ENCODE peak calls at places on chromosome 18, in seven cellular contexts. D, Z, A, Q, K, S and T are unnamed samples.

GRCh38 chr18:62992877-62993365 is 277.6 kb downstream of the PHLPP1 start:
- DNase-seq in S (no peak), D (no peak), K (no peak), Q (no peak), Z (no peak), A (no peak), T (no peak)

GRCh38 chr18:76973512-76974302 is 151.3 kb downstream of the ZNF236 start:
- DNase-seq in K (no peak), Q (no peak), D (no peak), S (no peak), Z (no peak), A (no peak), T (no peak)

GRCh38 chr18:30618567-30618966 is 424.0 kb downstream of the DSC3 start:
- DNase-seq in D (no peak), Z (no peak), S (no peak), A (no peak), Q (no peak), K (no peak), T (peak; percentile 30)

GRCh38 chr18:74861154-74861553 is 263.5 kb downstream of the ZNF407 start:
- DNase-seq in A (no peak), S (no peak), Q (peak; percentile 66), D (no peak), K (no peak), Z (no peak), T (no peak)

GRCh38 chr18:23982154-23983071 is 32.1 kb upstream of the TTC39C start:
- DNase-seq in K (no peak), A (no peak), D (no peak), Z (peak; percentile 27), S (peak; percentile 30), Q (peak; percentile 59), T (no peak)

GRCh38 chr18:70126832-70127231 is 78.7 kb downstream of the RTTN start:
- DNase-seq in K (no peak), Z (no peak), D (no peak), Q (no peak), A (no peak), S (no peak), T (no peak)

GRCh38 chr18:22930089-22930713 is 2.9 kb upstream of the RBBP8 start:
- DNase-seq in Q (peak; percentile 76), K (peak; percentile 65), A (peak; percentile 86), Z (peak; percentile 78), S (peak; percentile 85), D (peak; percentile 63), T (peak; percentile 60)

GRCh38 chr18:76528477-76529432 is 33.7 kb upstream of the ZNF516 start:
- DNase-seq in S (peak; percentile 40), Z (peak; percentile 49), K (no peak), Q (peak; percentile 31), A (peak; percentile 86), D (peak; percentile 28), T (peak; percentile 24)

GRCh38 chr18:12944724-12945123 is 3.1 kb upstream of the SEH1L start:
- DNase-seq in A (peak; percentile 38), Z (peak; percentile 81), D (no peak), S (no peak), K (no peak), Q (peak; percentile 9), T (no peak)

GRCh38 chr18:8235916-8236315 is 373.3 kb upstream of the RAB12 start:
- DNase-seq in Q (no peak), S (no peak), D (no peak), A (no peak), Z (no peak), K (no peak), T (no peak)

GRCh38 chr18:74516271-74517235 is 17.7 kb upstream of the CNDP1 start:
- DNase-seq in K (no peak), A (no peak), Q (no peak), Z (no peak), S (no peak), D (no peak), T (no peak)

GRCh38 chr18:9495465-9495864 is 20.2 kb downstream of the RALBP1 start:
- DNase-seq in D (no peak), A (no peak), S (no peak), Q (no peak), Z (no peak), K (no peak), T (no peak)

GRCh38 chr18:79737426-79737825 is 57.8 kb downstream of the CTDP1 start:
- DNase-seq in D (no peak), Q (no peak), K (no peak), A (no peak), S (no peak), Z (no peak), T (no peak)

GRCh38 chr18:58364867-58365533 is 263.9 kb downstream of the ALPK2 start:
- DNase-seq in D (peak; percentile 66), S (no peak), K (no peak), A (no peak), Q (peak; percentile 85), Z (no peak), T (no peak)

GRCh38 chr18:23735021-23735464 is 45.8 kb downstream of the LAMA3 start:
- DNase-seq in D (no peak), Z (no peak), S (no peak), K (no peak), A (no peak), Q (peak; percentile 28), T (no peak)

GRCh38 chr18:69956655-69957054 is 9.0 kb upstream of the CD226 start:
- DNase-seq in Z (no peak), Q (no peak), S (peak; percentile 6), A (no peak), D (no peak), K (no peak), T (no peak)

GRCh38 chr18:79953921-79954651 is 2.6 kb upstream of the SLC66A2 start:
- DNase-seq in K (no peak), A (peak; percentile 65), D (no peak), Z (peak; percentile 87), Q (no peak), S (no peak), T (no peak)

GRCh38 chr18:31798399-31798798 is 37.7 kb upstream of the SLC25A52 start:
- DNase-seq in S (no peak), A (no peak), K (no peak), Q (no peak), D (no peak), Z (no peak), T (no peak)

GRCh38 chr18:8988262-8988871 is 114.1 kb upstream of the NDUFV2 start:
- DNase-seq in Q (peak; percentile 53), K (peak; percentile 30), Z (peak; percentile 53), S (peak; percentile 88), A (peak; percentile 67), D (peak; percentile 34), T (peak; percentile 63)

GRCh38 chr18:74493689-74494088 is 2.5 kb upstream of the CNDP2 start:
- DNase-seq in K (peak; percentile 34), Z (peak; percentile 48), D (peak; percentile 59), Q (peak; percentile 32), A (peak; percentile 71), S (peak; percentile 72), T (no peak)

GRCh38 chr18:42781298-42781815 is 334.1 kb downstream of the RIT2 start:
- DNase-seq in Z (no peak), K (no peak), D (no peak), A (no peak), S (peak; percentile 18), Q (no peak), T (no peak)

GRCh38 chr18:46418657-46419260 is 238.3 kb downstream of the LOXHD1 start:
- DNase-seq in K (no peak), A (no peak), D (no peak), S (no peak), Q (no peak), Z (peak; percentile 89), T (no peak)

GRCh38 chr18:60246606-60247005 is 126.0 kb downstream of the MC4R start:
- DNase-seq in Q (no peak), D (no peak), K (no peak), Z (no peak), S (no peak), A (peak; percentile 21), T (no peak)

GRCh38 chr18:60249388-60249787 is 123.2 kb downstream of the MC4R start:
- DNase-seq in K (no peak), D (no peak), S (no peak), Q (no peak), A (no peak), Z (no peak), T (no peak)

GRCh38 chr18:60248563-60249330 is 123.8 kb downstream of the MC4R start:
- DNase-seq in D (no peak), S (no peak), K (no peak), Q (no peak), Z (no peak), A (no peak), T (no peak)

GRCh38 chr18:60245096-60245495 is 127.5 kb downstream of the MC4R start:
- DNase-seq in D (no peak), S (no peak), K (no peak), Z (no peak), Q (no peak), A (no peak), T (no peak)

DNA sequence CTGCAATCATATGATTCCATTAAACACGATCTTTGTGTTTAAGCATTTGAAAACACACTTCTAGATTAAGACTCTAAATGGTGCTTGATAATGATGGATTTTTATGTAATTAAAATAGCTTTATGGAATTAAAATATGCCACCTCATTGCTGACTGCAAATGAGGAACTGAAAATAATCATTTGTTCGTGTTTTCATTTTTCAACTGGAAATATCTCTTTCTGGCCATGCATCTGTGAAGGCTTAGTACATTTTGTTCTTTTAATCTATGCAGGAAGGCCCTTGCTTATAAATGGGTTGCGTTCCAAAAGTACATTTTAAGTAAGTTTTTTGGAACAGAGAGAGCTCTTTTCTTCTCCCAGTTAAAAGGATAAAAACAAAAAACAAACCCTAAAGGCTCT is 125.5 kb downstream of the MC4R start:
- DNase-seq in Z (no peak), Q (no peak), D (no peak), K (no peak), S (no peak), A (no peak), T (no peak)
- H3K27me3 ChIP-seq in Z (no peaks in the 10 kb centered on the region), Q (no peaks in the 10 kb centered on the region), D (no peaks in the 10 kb centered on the region), K (no peaks in the 10 kb centered on the region), S (no peaks in the 10 kb centered on the region), A (peaks cover 11% of the 10 kb centered on the region), T (no peaks in the 10 kb centered on the region)

DNA sequence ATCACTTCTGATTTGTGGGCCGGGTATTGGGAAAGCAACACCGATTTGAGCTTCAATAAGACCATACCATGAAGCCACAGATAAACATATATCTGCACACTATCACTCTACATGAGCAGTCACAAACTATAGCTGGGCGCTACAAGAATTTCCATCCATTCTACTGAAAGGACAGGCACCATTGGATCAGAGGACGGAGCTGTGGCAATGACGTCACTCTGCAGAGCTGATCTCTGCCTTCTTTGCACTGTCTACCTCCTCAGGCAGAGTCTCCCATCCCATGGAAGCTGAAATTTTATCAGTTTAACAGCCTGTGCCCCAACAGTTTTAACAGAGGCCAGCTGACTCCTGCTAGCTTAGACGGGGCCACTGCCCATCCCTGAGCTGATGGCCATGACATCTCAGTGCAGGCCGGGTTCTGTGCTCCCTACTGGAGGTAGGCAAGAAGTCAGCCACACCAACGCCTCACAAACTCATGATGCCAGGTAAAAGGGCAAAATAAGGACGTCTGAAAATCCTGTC is 389.6 kb upstream of the SALL3 start:
- DNase-seq in D (no peak), S (no peak), A (no peak), Q (no peak), K (no peak), Z (no peak), T (no peak)
- H3K27me3 ChIP-seq in D (no peaks in the 10 kb centered on the region), S (no peaks in the 10 kb centered on the region), A (peaks cover 8% of the 10 kb centered on the region), Q (no peaks in the 10 kb centered on the region), K (no peaks in the 10 kb centered on the region), Z (no peaks in the 10 kb centered on the region), T (peaks cover 4% of the 10 kb centered on the region)

GRCh38 chr18:78393463-78393862 is 586.2 kb upstream of the SALL3 start:
- DNase-seq in K (no peak), Q (no peak), D (no peak), Z (no peak), S (no peak), A (no peak), T (no peak)
- H3K27me3 ChIP-seq in K (no peaks in the 10 kb centered on the region), Q (no peaks in the 10 kb centered on the region), D (no peaks in the 10 kb centered on the region), Z (no peaks in the 10 kb centered on the region), S (no peaks in the 10 kb centered on the region), A (no peaks in the 10 kb centered on the region), T (no peaks in the 10 kb centered on the region)

GRCh38 chr18:54888933-54889332 is 60.7 kb downstream of the RAB27B start:
- DNase-seq in K (no peak), S (no peak), A (no peak), Z (no peak), D (peak; percentile 63), Q (peak; percentile 56), T (no peak)
- H3K27me3 ChIP-seq in K (no peaks in the 10 kb centered on the region), S (no peaks in the 10 kb centered on the region), A (peaks cover 2% of the 10 kb centered on the region), Z (no peaks in the 10 kb centered on the region), D (no peaks in the 10 kb centered on the region), Q (no peaks in the 10 kb centered on the region), T (peaks cover 7% of the 10 kb centered on the region)